ENCODE peak calls at places on chromosomes 2 and 18, in five cellular contexts. B, J, L, E and X are unnamed samples.

GRCh38 chr2:144376926-144377325 is 143.0 kb downstream of the ZEB2 start:
- DNase-seq in B (no peak), E (no peak), J (no peak), L (no peak), X (no peak)

GRCh38 chr18:25921677-25922421 is 168.6 kb downstream of the SS18 start:
- DNase-seq in B (peak), E (peak), L (peak), J (peak), X (peak)

GRCh38 chr2:71791051-71791450 is 337.7 kb downstream of the DYSF start:
- DNase-seq in L (no peak), E (no peak), J (no peak), B (no peak), X (no peak)

GRCh38 chr2:225274751-225275150 is 124.8 kb upstream of the NYAP2 start:
- DNase-seq in E (no peak), B (no peak), L (no peak), J (no peak), X (peak)

GRCh38 chr2:75071766-75072165 is 113.3 kb downstream of the POLE4 start:
- DNase-seq in E (no peak), L (no peak), B (no peak), J (no peak), X (peak)

GRCh38 chr2:23430263-23430662 is 45.3 kb downstream of the KLHL29 start:
- DNase-seq in E (no peak), B (no peak), L (no peak), J (no peak), X (no peak)

GRCh38 chr18:8994603-8995002 is 107.9 kb upstream of the NDUFV2 start:
- DNase-seq in B (no peak), L (peak), J (no peak), E (no peak), X (no peak)

GRCh38 chr2:237835372-237835771 is 24.1 kb upstream of the RAMP1 start:
- DNase-seq in E (no peak), L (no peak), J (no peak), B (no peak), X (no peak)

GRCh38 chr2:38750793-38751042 is 443 bp downstream of the SRSF7 start:
- DNase-seq in L (peak), J (no peak), B (no peak), E (peak), X (peak)

GRCh38 chr2:32064713-32065112 is 1.4 kb downstream of the SPAST start:
- DNase-seq in E (no peak), L (no peak), B (no peak), J (no peak), X (no peak)

GRCh38 chr2:44869761-44870160 is 71.7 kb upstream of the SIX3 start:
- DNase-seq in J (no peak), B (no peak), E (no peak), L (no peak), X (no peak)

GRCh38 chr2:67050621-67051020 is 346.5 kb upstream of the ETAA1 start:
- DNase-seq in L (no peak), J (no peak), B (no peak), E (no peak), X (no peak)

GRCh38 chr18:54622084-54622483 is 31.0 kb downstream of the DYNAP start:
- DNase-seq in B (no peak), J (no peak), E (no peak), L (no peak), X (no peak)

GRCh38 chr2:207408086-207408794 is 121.5 kb upstream of the CREB1 start:
- DNase-seq in L (no peak), E (no peak), B (peak), J (peak), X (no peak)

GRCh38 chr18:8730080-8730827 is 24.9 kb downstream of the MTCL1 start:
- DNase-seq in B (no peak), L (peak), E (no peak), J (peak), X (peak)

GRCh38 chr18:63083555-63083954 is 236.0 kb downstream of the BCL2 start:
- DNase-seq in L (no peak), B (no peak), J (no peak), E (no peak), X (no peak)

GRCh38 chr2:30217644-30218361 is 13.5 kb upstream of the LBH start:
- DNase-seq in E (no peak), J (no peak), B (peak), L (no peak), X (no peak)

GRCh38 chr2:149858916-149859634 is 271.5 kb upstream of the MMADHC start:
- DNase-seq in E (peak), L (no peak), J (no peak), B (no peak), X (no peak)

GRCh38 chr2:29213871-29214341 is 98.7 kb downstream of the CLIP4 start:
- DNase-seq in J (no peak), E (no peak), L (no peak), B (no peak), X (no peak)

GRCh38 chr2:27781496-27781895 is 10.0 kb downstream of the MRPL33 start:
- DNase-seq in L (no peak), B (no peak), E (no peak), J (no peak), X (no peak)

GRCh38 chr2:12424820-12425219 is 291.9 kb upstream of the TRIB2 start:
- DNase-seq in L (no peak), E (no peak), J (no peak), B (no peak), X (no peak)

GRCh38 chr2:215451012-215451756 is 15.3 kb upstream of the FN1 start:
- DNase-seq in E (no peak), J (no peak), B (no peak), L (no peak), X (no peak)

GRCh38 chr18:73626221-73626620 is 521.4 kb downstream of the FBXO15 start:
- DNase-seq in L (no peak), B (no peak), E (no peak), J (no peak), X (no peak)

GRCh38 chr2:71358931-71359671 is 27.5 kb downstream of the ZNF638 start:
- DNase-seq in J (no peak), L (no peak), E (no peak), B (no peak), X (no peak)

GRCh38 chr2:234673961-234674759 is 177.3 kb upstream of the ARL4C start:
- DNase-seq in J (no peak), L (no peak), E (no peak), B (no peak), X (no peak)

GRCh38 chr2:166539340-166540162 is 45.5 kb upstream of the SCN7A start:
- DNase-seq in E (peak), L (peak), B (peak), J (peak), X (peak)

GRCh38 chr2:61272421-61273070 is 110.6 kb downstream of the C2orf74 start:
- DNase-seq in E (no peak), B (no peak), J (no peak), L (no peak), X (no peak)

GRCh38 chr18:9647496-9648323 is 33.4 kb upstream of the PPP4R1 start:
- DNase-seq in L (no peak), B (peak), J (peak), E (no peak), X (no peak)

GRCh38 chr2:42199002-42199401 is 29.8 kb downstream of the EML4 start:
- DNase-seq in L (no peak), J (no peak), E (no peak), B (no peak), X (no peak)

GRCh38 chr2:24926602-24927252 is 6.7 kb upstream of the ADCY3 start:
- DNase-seq in J (no peak), E (no peak), B (no peak), L (no peak), X (no peak)

GRCh38 chr18:3367491-3368091 is 82.4 kb upstream of the TGIF1 start:
- DNase-seq in B (no peak), J (no peak), E (no peak), L (no peak), X (no peak)

GRCh38 chr18:47868744-47869143 is 61.7 kb downstream of the SMAD2 start:
- DNase-seq in L (no peak), J (no peak), B (no peak), E (no peak), X (no peak)

GRCh38 chr2:218776488-218776887 is 5.5 kb upstream of the CYP27A1 start:
- DNase-seq in E (no peak), J (no peak), B (no peak), L (no peak), X (no peak)

GRCh38 chr18:59864446-59864764 is 35.4 kb upstream of the PMAIP1 start:
- DNase-seq in B (no peak), L (no peak), E (no peak), J (no peak), X (no peak)

DNA sequence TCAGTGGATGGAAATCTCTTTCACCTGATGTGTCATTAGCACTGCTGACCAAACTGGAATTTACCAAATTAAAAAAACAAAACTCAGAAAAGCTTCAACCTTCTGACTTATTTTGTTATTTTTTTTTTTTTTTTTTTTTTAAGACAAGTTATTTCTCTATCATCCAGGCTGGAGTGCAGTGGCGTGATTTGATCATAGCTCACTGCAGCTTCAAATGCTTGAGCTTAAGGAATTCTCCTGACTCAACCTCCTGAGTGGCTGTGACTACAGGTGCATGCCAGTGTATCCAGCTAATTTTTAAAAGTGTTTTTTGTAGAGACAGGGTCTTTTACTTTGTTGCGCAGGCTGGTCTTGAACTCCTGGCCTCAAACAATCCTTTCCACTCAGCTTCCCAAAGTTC is 155.6 kb downstream of the LRRTM1 start:
- DNase-seq in B (no peak), L (no peak), E (no peak), J (no peak), X (no peak)
- TF ChIP-seq GABPA in B (no peak), L (no peak), E (no peak), J (no peak), X (no peak)

DNA sequence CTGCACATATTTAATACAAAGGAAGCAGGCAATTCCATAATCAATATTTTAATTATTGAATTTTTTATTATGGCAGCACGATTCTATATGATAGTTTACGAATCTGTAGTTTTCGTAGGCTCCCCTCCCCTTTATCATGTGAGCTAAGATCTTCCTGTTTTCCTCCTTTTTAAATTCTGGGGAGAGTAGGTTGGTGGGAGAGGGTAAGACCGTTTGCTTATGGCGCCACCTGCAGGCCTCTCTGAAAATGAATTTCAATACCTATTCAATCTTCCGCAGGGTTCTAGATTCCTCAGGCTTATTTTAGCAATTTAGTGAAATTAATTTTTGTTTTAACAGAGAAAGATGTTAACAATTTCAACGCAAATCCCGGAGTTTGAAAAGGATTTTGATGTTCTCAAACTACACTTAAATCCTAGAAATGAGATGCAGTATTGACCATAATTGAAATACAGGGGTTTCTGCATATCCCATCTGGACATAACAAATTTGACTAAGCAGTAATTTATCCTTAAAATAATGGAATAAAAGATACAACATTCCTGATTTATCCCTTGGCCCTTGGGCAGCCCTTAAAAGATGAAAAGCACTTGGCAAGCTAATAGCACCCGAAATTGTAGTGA is 12.8 kb upstream of the GBX2 start:
- DNase-seq in L (peak), J (peak), E (peak), B (no peak), X (peak)
- TF ChIP-seq GABPA in L (no peak), J (no peak), E (no peak), B (no peak), X (no peak)

DNA sequence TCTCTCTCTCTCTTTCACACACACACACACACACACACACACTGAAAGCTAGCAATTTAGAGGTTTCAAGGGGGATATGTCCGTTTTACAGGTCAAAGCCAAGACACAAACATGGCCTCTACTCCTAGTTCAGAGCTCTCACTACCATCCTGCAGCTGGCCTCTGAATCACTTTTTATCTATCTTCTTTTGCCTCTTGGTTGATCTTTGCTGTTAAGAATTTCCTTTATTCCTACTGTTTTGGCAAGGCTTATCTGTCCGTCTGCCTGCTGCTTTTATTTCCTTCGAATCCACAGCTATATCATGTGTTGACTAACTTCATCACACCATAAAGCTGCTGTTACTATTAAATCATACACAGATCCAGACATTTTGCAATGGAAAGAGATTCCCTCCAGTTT is 543.0 kb downstream of the PLCL1 start:
- DNase-seq in B (no peak), L (no peak), E (no peak), J (no peak), X (no peak)
- TF ChIP-seq GABPA in B (no peak), L (no peak), E (no peak), J (no peak), X (no peak)

DNA sequence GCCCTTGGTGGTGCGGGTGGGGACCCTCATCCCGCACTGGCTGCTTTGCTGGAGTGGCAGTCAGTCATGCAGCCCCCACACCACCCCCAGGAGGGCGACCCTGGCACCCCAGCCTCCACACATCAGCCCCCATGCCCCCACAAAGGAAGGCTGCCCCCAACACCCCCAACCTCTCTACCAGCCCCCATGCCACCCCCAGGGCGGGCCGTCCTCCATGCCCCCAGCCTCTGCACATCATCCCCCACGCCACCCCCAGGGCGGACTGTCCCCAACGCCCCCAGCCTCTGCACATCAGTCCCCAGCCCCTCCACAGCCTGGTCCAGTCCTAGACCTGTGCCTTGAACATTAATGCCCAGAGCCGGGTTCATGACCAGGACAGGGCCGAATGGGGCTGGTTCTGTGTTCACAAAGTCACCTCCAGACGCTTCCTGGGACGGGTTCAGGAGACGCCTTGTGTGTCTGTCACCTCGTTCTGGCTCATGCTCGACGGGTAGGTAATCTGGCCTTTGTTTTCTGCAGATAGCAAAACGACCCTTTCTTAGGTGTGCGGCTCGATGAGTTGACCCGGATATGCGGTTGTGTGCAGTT is 18.4 kb downstream of the D2HGDH start:
- DNase-seq in E (no peak), B (no peak), L (no peak), J (no peak), X (no peak)
- TF ChIP-seq GABPA in E (no peak), B (no peak), L (no peak), J (no peak), X (no peak)

DNA sequence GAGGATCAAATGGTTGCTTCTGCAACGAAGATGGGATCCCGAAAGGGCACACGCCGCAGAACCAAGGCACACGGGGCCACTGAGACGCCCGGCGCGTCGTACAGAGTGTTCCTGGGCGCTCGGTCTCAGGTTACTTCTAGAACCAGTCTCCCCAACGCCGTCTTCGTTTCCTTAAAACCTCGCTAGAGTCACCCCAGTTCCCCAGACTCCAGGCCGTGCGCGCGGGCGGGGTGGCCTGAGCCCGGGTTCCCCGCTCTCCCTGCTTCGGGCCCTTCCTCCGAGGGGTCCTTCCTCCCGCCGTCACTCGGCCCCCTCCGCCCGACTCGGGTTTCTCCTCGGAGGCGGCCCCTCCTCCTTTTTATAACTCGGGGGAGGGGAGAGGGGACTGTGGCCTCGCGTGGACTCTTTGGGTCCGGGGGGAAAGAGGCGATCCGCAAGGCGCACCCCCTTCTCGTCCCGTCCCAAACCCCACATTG is 776 bp upstream of the FZD7 start:
- DNase-seq in E (no peak), J (no peak), L (peak), B (no peak), X (no peak)
- TF ChIP-seq GABPA in E (no peak), J (peak), L (no peak), B (no peak), X (no peak)

GRCh38 chr2:181223239-181223638 is 233.9 kb upstream of the ITGA4 start:
- DNase-seq in E (no peak), L (no peak), B (no peak), J (no peak), X (no peak)
- TF ChIP-seq GABPA in E (no peak), L (no peak), B (no peak), J (no peak), X (no peak)